ENCODE peak calls at places on chromosomes 7 and 10, in four cellular contexts. K, H, P and D are unnamed samples.
A peak's percentile ranks its signal among the peaks of the same experiment; 100 is the strongest.

GRCh38 chr7:28002638-28003037 is 178.0 kb downstream of the JAZF1 start:
- DNase-seq in K (peak; percentile 43), H (no peak), P (no peak), D (no peak)

GRCh38 chr10:97134202-97134601 is 51.6 kb downstream of the SLIT1 start:
- DNase-seq in K (no peak), H (no peak), P (no peak), D (no peak)

GRCh38 chr7:115099906-115100305 is 178.0 kb downstream of the MDFIC start:
- DNase-seq in K (peak; percentile 56), H (no peak), P (peak; percentile 41), D (no peak)

GRCh38 chr10:90865400-90865799 is 6.4 kb upstream of the RPP30 start:
- DNase-seq in K (peak; percentile 21), H (no peak), P (no peak), D (no peak)

GRCh38 chr7:91850455-91850854 is 30.0 kb downstream of the MTERF1 start:
- DNase-seq in K (no peak), H (no peak), P (no peak), D (peak; percentile 33)

GRCh38 chr10:84076540-84077195 is 62.6 kb upstream of the GHITM start:
- DNase-seq in K (peak; percentile 29), H (no peak), P (no peak), D (peak; percentile 13)

GRCh38 chr10:13563481-13564445 is 23.0 kb upstream of the PRPF18 start:
- DNase-seq in K (no peak), H (no peak), P (no peak), D (peak; percentile 98)

GRCh38 chr10:23829556-23829955 is 379.4 kb upstream of the KIAA1217 start:
- DNase-seq in K (no peak), H (no peak), P (no peak), D (no peak)

GRCh38 chr10:18666810-18667209 is 7.6 kb downstream of the ARL5B start:
- DNase-seq in K (no peak), H (no peak), P (no peak), D (no peak)

GRCh38 chr10:96619120-96619519 is 32.3 kb upstream of the TM9SF3 start:
- DNase-seq in K (no peak), H (peak; percentile 42), P (no peak), D (no peak)

GRCh38 chr10:132979491-132980425 is 37.4 kb upstream of the CFAP46 start:
- DNase-seq in K (no peak), H (no peak), P (no peak), D (no peak)

GRCh38 chr7:844514-844913 is 12.2 kb downstream of the SUN1 start:
- DNase-seq in K (no peak), H (no peak), P (no peak), D (no peak)

GRCh38 chr10:95168694-95169093 is 25.3 kb upstream of the ACSM6 start:
- DNase-seq in K (no peak), H (no peak), P (no peak), D (no peak)

GRCh38 chr7:23332881-23333612 is 33.9 kb downstream of the MALSU1 start:
- DNase-seq in K (no peak), H (peak; percentile 53), P (no peak), D (no peak)

GRCh38 chr7:2927592-2927991 is 83.5 kb upstream of the GNA12 start:
- DNase-seq in K (no peak), H (no peak), P (no peak), D (no peak)

GRCh38 chr10:3605882-3606281 is 179.1 kb downstream of the KLF6 start:
- DNase-seq in K (no peak), H (no peak), P (no peak), D (no peak)

GRCh38 chr10:88042162-88043100 is 179.0 kb downstream of the PTEN start:
- DNase-seq in K (peak; percentile 53), H (no peak), P (peak; percentile 33), D (no peak)

GRCh38 chr7:27585781-27586447 is 76.8 kb downstream of the HIBADH start:
- DNase-seq in K (no peak), H (no peak), P (no peak), D (no peak)

GRCh38 chr10:3237530-3237929 is 64.9 kb upstream of the PITRM1 start:
- DNase-seq in K (no peak), H (no peak), P (no peak), D (no peak)

GRCh38 chr10:117260094-117260493 is 19.2 kb downstream of the SLC18A2 start:
- DNase-seq in K (no peak), H (no peak), P (no peak), D (no peak)

GRCh38 chr7:47034180-47034579 is 547.7 kb downstream of the TNS3 start:
- DNase-seq in K (no peak), H (no peak), P (no peak), D (no peak)

GRCh38 chr10:101095550-101096213 is 33.9 kb downstream of the KAZALD1 start:
- DNase-seq in K (peak; percentile 82), H (peak; percentile 40), P (peak; percentile 20), D (no peak)

GRCh38 chr7:85630904-85631582 is 444.2 kb upstream of the SEMA3D start:
- DNase-seq in K (no peak), H (no peak), P (no peak), D (no peak)

GRCh38 chr7:141042222-141043193 is 27.8 kb upstream of the MRPS33 start:
- DNase-seq in K (peak; percentile 25), H (no peak), P (no peak), D (peak; percentile 87)

GRCh38 chr10:77641344-77641743 is 3.7 kb upstream of the KCNMA1 start:
- DNase-seq in K (no peak), H (no peak), P (no peak), D (no peak)
- H3K4me3 ChIP-seq in K (no peak overlapping the region), H (no peak overlapping the region), P (no peak overlapping the region), D (no peak overlapping the region)

GRCh38 chr7:74183653-74184450 is 9.7 kb downstream of the EIF4H start:
- DNase-seq in K (no peak), H (no peak), P (no peak), D (no peak)
- TF ChIP-seq CTCF in K (peak; percentile 28), H (no peak), P (peak; percentile 37), D (peak; percentile 63)

DNA sequence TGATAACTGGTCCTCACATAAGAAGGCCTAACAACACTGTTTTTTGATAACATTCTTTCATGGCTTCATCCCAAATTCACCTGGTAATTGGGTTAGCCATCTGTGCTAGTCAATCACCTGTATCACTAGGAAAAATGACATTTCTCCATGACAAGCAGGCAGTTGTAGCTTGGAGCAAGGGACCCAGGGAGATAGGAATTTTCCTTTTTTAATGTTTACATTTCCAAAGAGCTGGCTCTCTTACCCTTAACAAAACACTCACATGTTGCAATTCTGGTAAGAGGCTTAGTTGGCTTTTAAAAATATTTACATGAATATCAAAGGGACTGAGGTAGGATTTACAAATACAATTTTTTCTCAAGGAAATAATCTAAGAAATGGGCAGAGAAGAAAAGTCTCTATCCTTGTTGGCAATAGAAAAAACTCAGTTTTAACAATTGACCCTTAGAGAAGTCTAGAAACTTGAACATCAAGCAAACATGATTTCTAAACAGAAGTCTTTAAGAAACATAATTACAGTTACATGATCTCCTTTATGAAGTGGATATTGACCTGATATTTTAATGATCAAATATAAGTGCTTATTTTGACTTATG is 16.1 kb upstream of the AKR1C1 start:
- DNase-seq in K (no peak), H (no peak), P (no peak), D (no peak)
- H3K4me3 ChIP-seq in K (no peak overlapping the region), H (no peak overlapping the region), P (no peak overlapping the region), D (no peak overlapping the region)

GRCh38 chr7:40356871-40357676 is 222.3 kb downstream of the SUGCT start:
- DNase-seq in K (no peak), H (no peak), P (no peak), D (no peak)

GRCh38 chr7:40354736-40355135 is 219.9 kb downstream of the SUGCT start:
- DNase-seq in K (no peak), H (no peak), P (no peak), D (no peak)

GRCh38 chr7:40356312-40356711 is 221.5 kb downstream of the SUGCT start:
- DNase-seq in K (no peak), H (no peak), P (no peak), D (no peak)
- TF ChIP-seq CTCF in K (no peak), H (no peak), P (no peak), D (no peak)

GRCh38 chr7:123012435-123012834 is 16.9 kb upstream of the TAS2R16 start:
- DNase-seq in K (no peak), H (no peak), P (no peak), D (no peak)
- H3K4me3 ChIP-seq in K (no peak overlapping the region), H (no peak overlapping the region), P (no peak overlapping the region), D (no peak overlapping the region)

GRCh38 chr10:1050555-1050954 is 1.6 kb upstream of the IDI1 start:
- DNase-seq in K (peak; percentile 70), H (no peak), P (no peak), D (no peak)
- TF ChIP-seq CTCF in K (no peak), H (no peak), P (no peak), D (no peak)

GRCh38 chr7:98323597-98324322 is 42.3 kb downstream of the BRI3 start:
- DNase-seq in K (no peak), H (no peak), P (peak; percentile 28), D (no peak)
- H3K4me3 ChIP-seq in K (no peak overlapping the region), H (no peak overlapping the region), P (peak overlapping the region; percentile 18), D (no peak overlapping the region)

GRCh38 chr10:78260141-78260540 is 226.5 kb downstream of the RPS24 start:
- DNase-seq in K (peak; percentile 69), H (no peak), P (no peak), D (no peak)
- TF ChIP-seq CTCF in K (peak; percentile 46), H (no peak), P (no peak), D (no peak)